ENCODE peak calls at places on chromosomes 7 and 10, in eight cellular contexts. P, J, V, L, M, C, A and Q are unnamed samples.

GRCh38 chr7:49081076-49081475 is 156.7 kb downstream of the CDC14C start:
- DNase-seq in P (no peak), J (no peak), V (no peak), L (no peak), M (no peak), C (no peak), A (no peak), Q (no peak)

GRCh38 chr10:62766383-62766782 is 38.1 kb upstream of the ADO start:
- DNase-seq in P (no peak), J (no peak), V (no peak), L (no peak), M (no peak), C (no peak), A (no peak), Q (no peak)

GRCh38 chr7:143882611-143883078 is 19.3 kb downstream of the TCAF1 start:
- DNase-seq in P (no peak), J (peak; percentile 85), V (peak; percentile 70), L (peak; percentile 66), M (peak; percentile 68), C (no peak), A (peak; percentile 72), Q (no peak)

GRCh38 chr7:81161459-81162075 is 242.7 kb upstream of the SEMA3C start:
- DNase-seq in P (peak; percentile 82), J (no peak), V (no peak), L (no peak), M (no peak), C (peak; percentile 87), A (no peak), Q (no peak)

GRCh38 chr10:21517134-21517982 is 8.1 kb downstream of the SKIDA1 start:
- DNase-seq in P (peak; percentile 41), J (peak; percentile 59), V (no peak), L (peak; percentile 31), M (peak; percentile 53), C (peak; percentile 40), A (peak; percentile 82), Q (no peak)

GRCh38 chr10:10892290-10892875 is 125.3 kb upstream of the CELF2 start:
- DNase-seq in P (no peak), J (peak; percentile 34), V (no peak), L (no peak), M (no peak), C (no peak), A (no peak), Q (no peak)

GRCh38 chr10:128978211-128978610 is 488.8 kb upstream of the MGMT start:
- DNase-seq in P (no peak), J (no peak), V (no peak), L (no peak), M (no peak), C (no peak), A (no peak), Q (no peak)

GRCh38 chr10:7412482-7413251 is 1.8 kb upstream of the SFMBT2 start:
- DNase-seq in P (no peak), J (peak; percentile 56), V (peak; percentile 50), L (peak; percentile 55), M (no peak), C (no peak), A (peak; percentile 81), Q (peak; percentile 55)

GRCh38 chr7:117025891-117026290 is 72.6 kb downstream of the ST7 start:
- DNase-seq in P (no peak), J (no peak), V (no peak), L (no peak), M (peak; percentile 83), C (no peak), A (no peak), Q (no peak)

GRCh38 chr10:29588640-29589421 is 45.9 kb downstream of the SVIL start:
- DNase-seq in P (no peak), J (no peak), V (no peak), L (no peak), M (peak; percentile 34), C (no peak), A (no peak), Q (no peak)

GRCh38 chr7:19290936-19291335 is 145.7 kb upstream of the FERD3L start:
- DNase-seq in P (no peak), J (no peak), V (no peak), L (no peak), M (no peak), C (no peak), A (no peak), Q (no peak)

GRCh38 chr10:21993360-21994001 is 10.0 kb downstream of the DNAJC1 start:
- DNase-seq in P (no peak), J (no peak), V (no peak), L (no peak), M (peak; percentile 41), C (no peak), A (no peak), Q (no peak)

GRCh38 chr10:2917926-2918325 is 149.4 kb upstream of the PFKP start:
- DNase-seq in P (no peak), J (no peak), V (no peak), L (no peak), M (no peak), C (no peak), A (no peak), Q (no peak)

GRCh38 chr10:14163374-14164125 is 167.2 kb downstream of the FRMD4A start:
- DNase-seq in P (no peak), J (no peak), V (no peak), L (no peak), M (peak; percentile 6), C (no peak), A (no peak), Q (no peak)

GRCh38 chr7:31311465-31312074 is 29.0 kb downstream of the NEUROD6 start:
- DNase-seq in P (no peak), J (no peak), V (no peak), L (no peak), M (no peak), C (no peak), A (no peak), Q (no peak)

GRCh38 chr10:51405580-51406367 is 293.6 kb downstream of the CSTF2T start:
- DNase-seq in P (peak; percentile 5), J (no peak), V (no peak), L (no peak), M (peak; percentile 55), C (peak; percentile 57), A (no peak), Q (no peak)

GRCh38 chr7:27834179-27834921 is 94.4 kb downstream of the TAX1BP1 start:
- DNase-seq in P (no peak), J (peak; percentile 26), V (no peak), L (no peak), M (no peak), C (no peak), A (no peak), Q (no peak)

GRCh38 chr10:14608381-14609001 is 166.2 kb downstream of the FAM107B start:
- DNase-seq in P (no peak), J (no peak), V (no peak), L (no peak), M (no peak), C (no peak), A (no peak), Q (peak; percentile 82)

GRCh38 chr7:93883917-93884345 is 6.6 kb downstream of the TFPI2 start:
- DNase-seq in P (no peak), J (no peak), V (no peak), L (no peak), M (no peak), C (no peak), A (no peak), Q (no peak)

GRCh38 chr10:30359373-30360206 is 10.5 kb upstream of the MTPAP start:
- DNase-seq in P (peak; percentile 39), J (peak; percentile 34), V (peak; percentile 72), L (peak; percentile 83), M (peak; percentile 56), C (peak; percentile 72), A (no peak), Q (no peak)

GRCh38 chr10:109953745-109954144 is 30.4 kb upstream of the XPNPEP1 start:
- DNase-seq in P (no peak), J (no peak), V (no peak), L (no peak), M (no peak), C (no peak), A (no peak), Q (no peak)

GRCh38 chr10:7788640-7789335 is 811 bp downstream of the ATP5F1C start:
- DNase-seq in P (peak; percentile 38), J (no peak), V (peak; percentile 4), L (no peak), M (peak; percentile 14), C (peak; percentile 28), A (no peak), Q (no peak)

GRCh38 chr7:117875566-117875965 is 2.3 kb upstream of the CTTNBP2 start:
- DNase-seq in P (no peak), J (no peak), V (peak; percentile 18), L (peak; percentile 49), M (no peak), C (no peak), A (no peak), Q (no peak)

GRCh38 chr10:53843691-53844362 is 957.2 kb downstream of the PCDH15 start:
- DNase-seq in P (no peak), J (no peak), V (no peak), L (no peak), M (peak; percentile 42), C (peak; percentile 36), A (no peak), Q (no peak)

GRCh38 chr10:53841746-53842145 is 959.3 kb downstream of the PCDH15 start:
- DNase-seq in P (no peak), J (no peak), V (no peak), L (no peak), M (no peak), C (no peak), A (no peak), Q (no peak)

DNA sequence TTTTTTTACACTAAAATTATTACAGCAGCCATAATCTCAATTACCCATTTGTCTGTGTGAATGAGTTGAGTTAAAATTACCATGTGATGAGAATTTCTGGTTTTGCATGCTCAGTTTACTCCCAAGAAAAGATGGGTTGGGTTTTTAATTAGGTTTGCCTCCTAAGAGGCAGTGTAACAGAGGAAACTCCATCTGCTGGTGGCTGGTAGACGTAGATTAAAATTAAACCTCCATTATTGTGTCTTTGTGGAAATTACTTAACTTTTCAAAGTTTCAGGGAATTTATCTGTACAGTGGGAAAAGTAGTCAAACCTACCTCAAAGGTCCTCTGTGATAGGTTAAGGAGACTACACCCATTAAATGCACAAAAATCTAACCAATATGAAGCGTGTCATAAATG is 954.2 kb downstream of the PCDH15 start:
- DNase-seq in P (no peak), J (no peak), V (no peak), L (no peak), M (no peak), C (no peak), A (no peak), Q (no peak)
- TF ChIP-seq CTCF in P (no peak), J (no peak), V (peak; percentile 32), L (no peak), M (no peak), C (peak; percentile 6), A (no peak), Q (no peak)

GRCh38 chr7:149624006-149624405 is 126.4 kb upstream of the ZNF746 start:
- DNase-seq in P (peak; percentile 20), J (no peak), V (no peak), L (peak; percentile 22), M (peak; percentile 38), C (peak; percentile 30), A (peak; percentile 72), Q (no peak)
- TF ChIP-seq CTCF in P (no peak), J (no peak), V (no peak), L (no peak), M (no peak), C (no peak), A (no peak), Q (no peak)

GRCh38 chr10:100340948-100341847 is 5.8 kb upstream of the SCD start:
- DNase-seq in P (no peak), J (no peak), V (no peak), L (no peak), M (no peak), C (no peak), A (peak; percentile 68), Q (no peak)
- TF ChIP-seq CTCF in P (no peak), J (no peak), V (no peak), L (no peak), M (no peak), C (no peak), A (no peak), Q (no peak)

GRCh38 chr7:50782376-50783208 is at the start of gene GRB10:
- DNase-seq in P (no peak), J (peak; percentile 37), V (peak; percentile 59), L (peak; percentile 36), M (peak; percentile 35), C (no peak), A (peak; percentile 72), Q (no peak)
- TF ChIP-seq CTCF in P (peak; percentile 64), J (peak; percentile 46), V (peak; percentile 44), L (no peak), M (peak; percentile 12), C (peak; percentile 18), A (peak; percentile 6), Q (no peak)